ENCODE peak calls at places on chromosome 16, in ten cellular contexts. K, C, E, D, M, T, F, J, Q and O are unnamed samples.

GRCh38 chr16:9934723-9935508 is 247.3 kb downstream of the GRIN2A start:
- DNase-seq in M (no peak), D (no peak), J (no peak), Q (no peak), K (peak; percentile 89), C (no peak), E (peak; percentile 7), T (no peak), F (no peak), O (no peak)

GRCh38 chr16:9275386-9275785 is 183.9 kb downstream of the HAPSTR1 start:
- DNase-seq in M (no peak), D (no peak), C (no peak), Q (no peak), T (no peak), J (peak; percentile 15), F (no peak), E (no peak), K (no peak), O (peak; percentile 7)

GRCh38 chr16:12896562-12896961 is 4.8 kb upstream of the SHISA9 start:
- DNase-seq in C (no peak), E (no peak), Q (peak; percentile 60), M (no peak), K (no peak), F (peak; percentile 67), D (no peak), T (no peak), J (peak; percentile 50), O (peak; percentile 10)

GRCh38 chr16:81444448-81445121 is at the start of gene CMIP:
- DNase-seq in M (no peak), C (peak; percentile 93), D (peak; percentile 89), K (peak; percentile 92), T (peak; percentile 95), Q (peak; percentile 83), E (no peak), J (peak; percentile 79), F (peak; percentile 92), O (peak; percentile 49)

GRCh38 chr16:88727871-88728270 is 21.6 kb downstream of the CTU2 start:
- DNase-seq in T (no peak), J (no peak), E (no peak), C (no peak), K (no peak), D (no peak), F (peak; percentile 65), M (no peak), Q (no peak), O (no peak)

GRCh38 chr16:27461483-27462171 is 59.7 kb downstream of the IL21R start:
- DNase-seq in T (no peak), K (no peak), D (no peak), J (no peak), F (no peak), M (no peak), Q (no peak), C (no peak), E (no peak), O (no peak)

GRCh38 chr16:24073321-24073720 is 182.8 kb upstream of the CACNG3 start:
- DNase-seq in E (no peak), F (no peak), M (no peak), J (no peak), D (no peak), C (no peak), K (no peak), T (no peak), Q (no peak), O (no peak)

GRCh38 chr16:19382887-19383816 is 34.5 kb upstream of the TMC5 start:
- DNase-seq in M (no peak), T (no peak), E (no peak), Q (no peak), D (peak; percentile 44), F (peak; percentile 12), J (peak; percentile 47), C (no peak), K (no peak), O (no peak)

GRCh38 chr16:27802664-27803450 is 252.9 kb downstream of the KATNIP start:
- DNase-seq in K (no peak), T (no peak), Q (no peak), D (no peak), F (no peak), M (no peak), J (no peak), C (no peak), E (no peak), O (no peak)

GRCh38 chr16:23508589-23509440 is 1.5 kb downstream of the GGA2 start:
- DNase-seq in M (no peak), T (no peak), K (no peak), C (no peak), E (no peak), J (peak; percentile 4), Q (no peak), D (no peak), F (peak; percentile 41), O (no peak)

GRCh38 chr16:4371481-4372314 is at the start of gene VASN:
- DNase-seq in C (peak; percentile 92), K (peak; percentile 92), F (peak; percentile 91), J (peak; percentile 70), T (peak; percentile 96), M (no peak), E (no peak), D (peak; percentile 88), Q (peak; percentile 68), O (no peak)

GRCh38 chr16:79449067-79449466 is 151.5 kb downstream of the MAF start:
- DNase-seq in Q (no peak), M (no peak), C (no peak), E (no peak), F (no peak), D (no peak), J (no peak), T (no peak), K (no peak), O (no peak)

GRCh38 chr16:24198807-24199533 is 57.2 kb upstream of the CACNG3 start:
- DNase-seq in F (peak; percentile 12), M (no peak), J (no peak), C (no peak), Q (no peak), T (no peak), K (no peak), E (no peak), D (no peak), O (no peak)

GRCh38 chr16:31202402-31203385 is at the start of gene PYCARD:
- DNase-seq in E (no peak), M (no peak), T (peak; percentile 94), J (peak; percentile 17), D (peak; percentile 45), F (peak; percentile 43), K (peak; percentile 41), C (peak; percentile 81), Q (peak; percentile 35), O (peak; percentile 33)

GRCh38 chr16:30903596-30903995 is 7.2 kb downstream of the CTF1 start:
- DNase-seq in F (no peak), K (no peak), J (no peak), C (peak; percentile 72), D (no peak), Q (peak; percentile 35), E (no peak), T (no peak), M (no peak), O (no peak)

GRCh38 chr16:525123-525519 is 2.4 kb upstream of the CAPN15 start:
- DNase-seq in J (no peak), Q (no peak), T (no peak), M (no peak), F (no peak), E (no peak), D (no peak), C (no peak), K (no peak), O (no peak)

GRCh38 chr16:68592466-68593337 is 52.4 kb upstream of the CDH3 start:
- DNase-seq in Q (peak; percentile 32), E (no peak), T (no peak), M (no peak), C (no peak), F (no peak), D (no peak), K (no peak), J (peak; percentile 26), O (peak; percentile 25)
- TF ChIP-seq CTCF in Q (no peak), E (no peak), T (no peak), M (peak; percentile 23), C (no peak), F (peak; percentile 24), D (no peak), K (no peak), J (peak; percentile 52), O (peak; percentile 23)

DNA sequence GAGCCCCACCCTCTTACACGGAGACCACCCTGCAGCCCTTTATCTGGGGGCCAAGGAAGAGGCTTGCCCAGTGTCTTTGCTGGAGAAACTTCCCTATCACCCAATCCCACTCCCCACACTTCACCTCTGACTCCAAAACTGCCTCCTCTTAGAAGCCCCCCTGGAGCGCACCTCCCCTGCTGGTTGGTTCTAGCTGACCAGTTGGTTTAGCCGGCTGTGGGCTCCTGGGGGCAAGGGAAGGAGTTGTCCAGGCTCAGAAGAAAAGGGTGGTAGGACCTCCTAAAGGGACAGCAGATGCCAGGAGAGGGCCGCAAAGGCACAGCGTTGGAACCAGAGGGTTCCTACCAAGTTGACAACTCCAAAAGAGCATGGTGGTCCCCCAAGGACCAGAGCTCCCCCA is 2.0 kb downstream of the BCAR1 start:
- DNase-seq in K (peak; percentile 19), E (no peak), C (no peak), F (no peak), Q (no peak), T (no peak), M (no peak), D (no peak), J (no peak), O (no peak)
- H3K4me3 ChIP-seq in K (no peak overlapping the region), E (peak overlapping the region; percentile 92), C (no peak overlapping the region), F (no peak overlapping the region), Q (peak overlapping the region; percentile 74), T (no peak overlapping the region), M (peak overlapping the region; percentile 84), D (peak overlapping the region; percentile 89), J (peak overlapping the region; percentile 89), O (no peak overlapping the region)

GRCh38 chr16:85418978-85419491 is 194.1 kb upstream of the GSE1 start:
- DNase-seq in T (peak; percentile 77), Q (no peak), J (no peak), K (no peak), C (peak; percentile 53), D (no peak), E (no peak), F (no peak), M (no peak), O (no peak)
- TF ChIP-seq CTCF in T (no peak), Q (no peak), J (peak; percentile 21), K (no peak), C (no peak), D (no peak), E (no peak), F (no peak), M (no peak), O (no peak)

DNA sequence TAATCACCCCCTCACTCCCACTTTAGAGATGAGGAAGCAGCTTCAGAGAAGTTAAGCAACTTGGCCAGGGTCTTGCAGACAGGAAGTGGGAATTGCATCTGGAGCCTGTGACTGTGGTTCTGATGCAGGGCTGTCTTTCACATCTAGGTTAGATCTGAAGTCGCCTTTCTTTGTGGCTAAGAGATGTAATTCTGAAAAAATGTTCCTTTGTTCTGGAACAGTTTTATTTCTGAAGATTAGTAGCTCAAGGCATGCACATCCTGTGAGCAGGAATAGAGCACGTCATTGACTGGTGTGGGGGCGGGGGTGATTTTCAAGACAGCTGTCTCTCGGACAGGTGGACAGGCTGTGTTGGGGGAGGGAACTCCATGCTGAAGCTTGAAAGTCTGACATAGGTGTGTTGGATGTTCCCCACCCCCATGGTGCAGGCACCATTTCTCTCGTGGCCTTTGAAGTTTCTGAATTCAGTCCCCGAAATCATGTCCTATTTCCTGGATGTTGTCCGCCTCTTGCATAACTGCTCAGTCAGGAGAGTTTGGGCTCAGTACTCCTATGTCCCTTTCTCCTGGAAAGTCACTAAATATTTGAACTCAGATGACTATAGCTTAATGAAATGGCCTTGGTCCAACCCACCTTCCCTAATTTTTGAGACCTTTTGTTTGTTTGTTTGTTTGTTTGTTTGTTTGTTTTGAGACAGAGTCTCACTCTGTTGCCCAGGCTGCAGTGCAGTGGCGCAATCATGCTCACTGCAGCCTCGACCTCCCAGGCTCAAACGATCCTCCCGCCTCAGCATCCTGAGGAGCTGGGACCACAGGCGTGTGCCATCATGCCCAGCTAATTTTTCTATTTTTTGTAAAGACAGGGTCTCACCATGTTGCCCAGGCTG is 21.0 kb upstream of the HERPUD1 start:
- DNase-seq in C (no peak), Q (no peak), K (no peak), D (no peak), T (no peak), E (no peak), M (peak; percentile 81), F (no peak), J (peak; percentile 2), O (peak; percentile 79)
- H3K4me3 ChIP-seq in C (no peak overlapping the region), Q (no peak overlapping the region), K (no peak overlapping the region), D (no peak overlapping the region), T (no peak overlapping the region), E (no peak overlapping the region), M (no peak overlapping the region), F (no peak overlapping the region), J (no peak overlapping the region), O (no peak overlapping the region)